ENCODE peak calls at places on chromosomes 2 and 18, in seven cellular contexts. C, Z, T, D, N, K and J are unnamed samples.

GRCh38 chr18:54880706-54881105 is 52.4 kb downstream of the RAB27B start:
- DNase-seq in C (no peak), Z (peak), T (no peak), D (no peak), N (no peak), K (no peak), J (no peak)

GRCh38 chr2:136696438-136696837 is 68.9 kb upstream of the THSD7B start:
- DNase-seq in C (no peak), Z (no peak), T (no peak), D (no peak), N (no peak), K (no peak), J (no peak)

GRCh38 chr18:36590621-36591580 is 237.9 kb downstream of the TPGS2 start:
- DNase-seq in C (no peak), Z (no peak), T (no peak), D (no peak), N (no peak), K (no peak), J (no peak)

GRCh38 chr2:30422437-30422805 is 24.6 kb upstream of the LCLAT1 start:
- DNase-seq in C (no peak), Z (peak), T (peak), D (no peak), N (peak), K (peak), J (no peak)

GRCh38 chr2:165434865-165435500 is 34.5 kb upstream of the CSRNP3 start:
- DNase-seq in C (no peak), Z (no peak), T (no peak), D (no peak), N (no peak), K (no peak), J (no peak)

GRCh38 chr2:196369967-196370366 is 198.6 kb upstream of the STK17B start:
- DNase-seq in C (no peak), Z (no peak), T (no peak), D (no peak), N (no peak), K (no peak), J (no peak)

GRCh38 chr2:140454717-140455116 is 1674.5 kb upstream of the NXPH2 start:
- DNase-seq in C (no peak), Z (peak), T (no peak), D (peak), N (no peak), K (no peak), J (no peak)

GRCh38 chr2:176784633-176785193 is 427.9 kb upstream of the HNRNPA3 start:
- DNase-seq in C (no peak), Z (no peak), T (no peak), D (no peak), N (no peak), K (no peak), J (no peak)

GRCh38 chr2:203535078-203535783 is at the start of gene RAPH1:
- DNase-seq in C (peak), Z (peak), T (peak), D (peak), N (peak), K (peak), J (peak)

GRCh38 chr18:58046087-58046793 is 2.2 kb downstream of the NEDD4L start:
- DNase-seq in C (no peak), Z (no peak), T (no peak), D (no peak), N (no peak), K (no peak), J (no peak)

GRCh38 chr2:65300772-65301711 is 73.4 kb downstream of the ACTR2 start:
- DNase-seq in C (peak), Z (peak), T (peak), D (no peak), N (peak), K (peak), J (no peak)

GRCh38 chr2:145464901-145465300 is 945.0 kb upstream of the ZEB2 start:
- DNase-seq in C (no peak), Z (no peak), T (no peak), D (no peak), N (no peak), K (no peak), J (no peak)

GRCh38 chr18:47901624-47902362 is 28.7 kb downstream of the SMAD2 start:
- DNase-seq in C (peak), Z (no peak), T (no peak), D (no peak), N (no peak), K (no peak), J (no peak)

GRCh38 chr2:223779877-223780276 is 57.5 kb downstream of the AP1S3 start:
- DNase-seq in C (peak), Z (peak), T (no peak), D (peak), N (no peak), K (no peak), J (no peak)

GRCh38 chr2:70960833-70961647 is 17.4 kb upstream of the ANKRD53 start:
- DNase-seq in C (no peak), Z (no peak), T (no peak), D (no peak), N (peak), K (peak), J (no peak)

GRCh38 chr2:73292906-73293533 is 328 bp downstream of the EGR4 start:
- DNase-seq in C (no peak), Z (no peak), T (no peak), D (no peak), N (peak), K (no peak), J (no peak)

GRCh38 chr18:31617029-31617717 is 25.5 kb downstream of the TTR start:
- DNase-seq in C (no peak), Z (no peak), T (no peak), D (no peak), N (no peak), K (no peak), J (no peak)

GRCh38 chr18:68916734-68917133 is 118.9 kb downstream of the CCDC102B start:
- DNase-seq in C (no peak), Z (no peak), T (no peak), D (no peak), N (no peak), K (no peak), J (peak)

GRCh38 chr18:3456686-3457069 is 6.7 kb downstream of the TGIF1 start:
- DNase-seq in C (no peak), Z (no peak), T (no peak), D (no peak), N (no peak), K (no peak), J (no peak)

GRCh38 chr2:219629976-219630695 is 2.7 kb downstream of the SLC4A3 start:
- DNase-seq in C (no peak), Z (no peak), T (peak), D (no peak), N (no peak), K (no peak), J (no peak)

GRCh38 chr2:43408784-43409160 is 182.4 kb upstream of the ZFP36L2 start:
- DNase-seq in C (no peak), Z (no peak), T (no peak), D (no peak), N (no peak), K (no peak), J (no peak)

GRCh38 chr2:43405829-43406228 is 179.4 kb upstream of the ZFP36L2 start:
- DNase-seq in C (no peak), Z (no peak), T (no peak), D (no peak), N (no peak), K (no peak), J (no peak)

GRCh38 chr2:43410055-43410604 is 183.7 kb upstream of the ZFP36L2 start:
- DNase-seq in C (no peak), Z (no peak), T (no peak), D (no peak), N (no peak), K (no peak), J (no peak)

GRCh38 chr2:43406643-43407042 is 180.2 kb upstream of the ZFP36L2 start:
- DNase-seq in C (no peak), Z (no peak), T (no peak), D (no peak), N (no peak), K (no peak), J (no peak)

GRCh38 chr2:43407826-43408783 is 181.7 kb upstream of the ZFP36L2 start:
- DNase-seq in C (peak), Z (peak), T (no peak), D (no peak), N (no peak), K (no peak), J (no peak)
- H3K27ac ChIP-seq in C (peak), Z (no peak), T (peak), D (no peak), N (peak), K (no peak), J (no peak)

DNA sequence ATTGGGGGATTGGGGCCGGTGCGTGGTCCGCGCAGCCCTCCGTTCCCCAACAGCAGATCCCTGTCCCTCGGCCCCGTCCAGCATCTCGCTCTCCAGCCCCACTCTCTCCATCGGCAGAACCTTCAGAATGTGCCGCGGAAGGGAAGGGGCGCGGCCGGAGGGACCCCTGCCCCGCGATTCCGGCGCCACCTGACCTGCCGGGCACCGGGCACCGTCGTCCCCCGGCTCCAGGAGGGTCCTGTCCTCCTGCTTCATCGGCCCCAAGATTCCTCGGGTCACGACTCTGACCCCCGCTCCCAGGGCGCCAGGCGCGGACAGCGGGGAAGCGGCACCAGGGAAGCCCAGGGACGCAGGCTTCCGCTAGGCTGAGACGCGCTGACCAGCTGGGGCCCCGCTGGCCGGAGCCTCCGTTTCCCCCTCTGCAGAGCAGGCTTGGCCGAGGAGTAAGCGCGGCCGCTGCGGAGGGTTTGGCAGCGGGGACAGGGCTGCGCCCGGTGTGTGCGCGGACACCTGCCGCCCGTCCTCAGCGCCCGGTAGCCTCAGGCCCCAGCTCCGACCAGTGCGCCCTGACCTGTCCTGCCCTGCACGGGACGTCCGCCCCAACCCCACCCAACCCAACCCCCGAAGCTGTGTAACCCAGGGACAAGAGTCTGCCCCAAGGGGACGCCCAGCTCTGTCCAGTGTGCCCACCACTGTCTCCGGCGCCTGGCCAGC is 16.8 kb upstream of the BOK start:
- DNase-seq in C (no peak), Z (no peak), T (no peak), D (no peak), N (peak), K (no peak), J (no peak)
- H3K4me3 ChIP-seq in C (no peak), Z (no peak), T (peak), D (peak), N (peak), K (peak), J (peak)

GRCh38 chr2:54103454-54104314 is 11.7 kb upstream of the ACYP2 start:
- DNase-seq in C (no peak), Z (peak), T (peak), D (peak), N (peak), K (no peak), J (peak)
- TF ChIP-seq CTCF in C (no peak), Z (no peak), T (no peak), D (peak), N (no peak), K (no peak), J (no peak)

GRCh38 chr2:19255481-19255880 is 102.9 kb downstream of the OSR1 start:
- DNase-seq in C (no peak), Z (no peak), T (no peak), D (no peak), N (no peak), K (no peak), J (no peak)
- H3K27ac ChIP-seq in C (no peak), Z (no peak), T (no peak), D (no peak), N (no peak), K (no peak), J (peak)

GRCh38 chr2:189698020-189698887 is 23.8 kb downstream of the ANKAR start:
- DNase-seq in C (peak), Z (peak), T (no peak), D (peak), N (no peak), K (peak), J (no peak)
- H3K4me3 ChIP-seq in C (peak), Z (no peak), T (no peak), D (no peak), N (no peak), K (no peak), J (no peak)

DNA sequence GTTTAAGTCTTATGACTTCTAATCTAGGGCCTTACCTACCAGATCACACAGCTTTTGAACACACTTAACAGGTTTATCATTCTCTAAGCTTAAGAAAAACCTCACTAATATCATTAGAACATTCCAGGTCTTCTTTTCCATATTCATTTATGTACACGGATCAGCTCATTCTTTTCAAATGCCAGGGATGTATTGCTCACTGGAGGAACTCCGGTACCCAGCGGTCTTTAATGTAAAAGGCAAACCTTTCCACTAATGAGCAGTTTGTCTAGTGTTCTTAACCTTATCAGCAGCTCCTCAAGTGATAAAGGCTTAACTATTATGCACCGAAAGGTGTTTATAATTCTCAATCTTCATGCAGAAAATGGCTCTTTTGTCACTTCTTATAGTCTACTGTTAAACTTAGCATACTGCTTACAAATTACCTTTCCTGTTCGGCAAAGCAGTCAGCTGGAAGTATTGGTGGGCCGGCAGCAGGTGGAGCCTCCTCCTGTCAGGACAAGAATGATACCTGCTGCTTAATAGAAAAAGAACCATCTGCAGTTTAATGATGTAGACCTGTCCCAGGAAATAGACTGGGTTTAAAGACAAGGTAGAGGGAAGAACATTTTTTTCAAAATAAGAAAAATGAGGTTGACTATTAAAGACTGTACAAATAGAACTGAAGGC is 142.7 kb downstream of the FIGN start:
- DNase-seq in C (no peak), Z (no peak), T (no peak), D (no peak), N (no peak), K (no peak), J (no peak)
- TF ChIP-seq CTCF in C (no peak), Z (no peak), T (no peak), D (no peak), N (no peak), K (no peak), J (no peak)

GRCh38 chr2:224884188-224884587 is 158.1 kb downstream of the DOCK10 start:
- DNase-seq in C (peak), Z (peak), T (no peak), D (no peak), N (no peak), K (no peak), J (no peak)

GRCh38 chr2:224883700-224884099 is 158.6 kb downstream of the DOCK10 start:
- DNase-seq in C (no peak), Z (no peak), T (no peak), D (no peak), N (no peak), K (no peak), J (no peak)

GRCh38 chr2:224881846-224882245 is 160.4 kb downstream of the DOCK10 start:
- DNase-seq in C (no peak), Z (peak), T (no peak), D (no peak), N (no peak), K (no peak), J (no peak)

GRCh38 chr2:224883172-224883516 is 159.1 kb downstream of the DOCK10 start:
- DNase-seq in C (no peak), Z (no peak), T (no peak), D (no peak), N (no peak), K (no peak), J (no peak)

GRCh38 chr2:224882291-224883171 is 159.7 kb downstream of the DOCK10 start:
- DNase-seq in C (no peak), Z (peak), T (no peak), D (peak), N (no peak), K (no peak), J (no peak)
- H3K27ac ChIP-seq in C (no peak), Z (peak), T (no peak), D (peak), N (peak), K (peak), J (peak)

GRCh38 chr2:218290316-218291261 is 1.7 kb downstream of the TMBIM1 start:
- DNase-seq in C (peak), Z (no peak), T (no peak), D (no peak), N (peak), K (no peak), J (no peak)
- H3K4me3 ChIP-seq in C (no peak), Z (peak), T (peak), D (peak), N (peak), K (peak), J (peak)

GRCh38 chr2:77977486-77978063 is 455.4 kb upstream of the LRRTM4 start:
- DNase-seq in C (no peak), Z (no peak), T (no peak), D (no peak), N (no peak), K (no peak), J (no peak)
- TF ChIP-seq CTCF in C (no peak), Z (no peak), T (no peak), D (no peak), N (no peak), K (no peak), J (peak)

DNA sequence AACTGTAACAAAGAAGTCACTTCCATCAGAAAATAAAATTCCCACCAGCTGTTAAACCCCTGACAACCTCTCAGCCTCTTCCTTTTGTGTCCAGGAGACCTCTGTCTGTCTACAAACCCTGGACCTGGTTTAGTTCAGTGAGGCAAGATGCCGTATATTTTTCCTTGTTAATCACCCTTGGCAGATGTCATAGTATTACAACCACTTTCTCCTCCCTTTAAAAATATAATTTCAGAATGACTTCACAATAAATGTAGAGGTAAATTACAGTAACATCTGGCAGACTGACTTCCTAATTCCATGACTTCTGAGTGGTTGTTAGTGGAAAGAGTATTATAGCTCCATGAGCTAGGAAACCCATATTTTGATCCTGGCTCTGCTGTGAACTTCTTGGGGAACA is 39.4 kb downstream of the SPATS2L start:
- DNase-seq in C (no peak), Z (no peak), T (no peak), D (no peak), N (no peak), K (no peak), J (no peak)
- H3K27ac ChIP-seq in C (no peak), Z (no peak), T (no peak), D (no peak), N (no peak), K (no peak), J (no peak)